ENCODE peak calls at places on chromosomes 2 and 18, in ten cellular contexts. One of them, this sample, is unnamed.

GRCh38 chr2:127082974-127083373 is 24.0 kb downstream of the BIN1 start:
- DNase-seq in WTC11: no peak
- DNase-seq in Peyer's patch: no peak
- DNase-seq in vagina: no peak
- DNase-seq in foreskin fibroblast: peak
- DNase-seq in tibial artery: no peak
- DNase-seq in chondrocyte: no peak
- DNase-seq in uterus: no peak
- DNase-seq in endothelial cell: no peak
- DNase-seq in fibroblast of the aortic adventitia: peak
- DNase-seq in this sample: no peak

GRCh38 chr2:84924173-84925106 is 19.0 kb downstream of the TMSB10 start:
- DNase-seq in vagina: no peak
- DNase-seq in tibial artery: peak
- DNase-seq in foreskin fibroblast: peak
- DNase-seq in chondrocyte: no peak
- DNase-seq in endothelial cell: peak
- DNase-seq in uterus: peak
- DNase-seq in Peyer's patch: no peak
- DNase-seq in fibroblast of the aortic adventitia: peak
- DNase-seq in WTC11: peak
- DNase-seq in this sample: no peak

GRCh38 chr2:171334171-171334570 is 99.6 kb downstream of the METTL8 start:
- DNase-seq in WTC11: no peak
- DNase-seq in tibial artery: no peak
- DNase-seq in fibroblast of the aortic adventitia: no peak
- DNase-seq in foreskin fibroblast: no peak
- DNase-seq in vagina: no peak
- DNase-seq in endothelial cell: no peak
- DNase-seq in uterus: no peak
- DNase-seq in chondrocyte: no peak
- DNase-seq in Peyer's patch: no peak
- DNase-seq in this sample: no peak

GRCh38 chr2:131035826-131036231 is 57.4 kb downstream of the FAM168B start:
- DNase-seq in foreskin fibroblast: no peak
- DNase-seq in uterus: no peak
- DNase-seq in endothelial cell: no peak
- DNase-seq in fibroblast of the aortic adventitia: no peak
- DNase-seq in WTC11: no peak
- DNase-seq in chondrocyte: no peak
- DNase-seq in vagina: no peak
- DNase-seq in tibial artery: no peak
- DNase-seq in Peyer's patch: no peak
- DNase-seq in this sample: no peak

GRCh38 chr2:208356846-208357574 is 49.6 kb upstream of the PTH2R start:
- DNase-seq in WTC11: no peak
- DNase-seq in foreskin fibroblast: peak
- DNase-seq in Peyer's patch: no peak
- DNase-seq in uterus: no peak
- DNase-seq in fibroblast of the aortic adventitia: no peak
- DNase-seq in tibial artery: no peak
- DNase-seq in vagina: no peak
- DNase-seq in chondrocyte: no peak
- DNase-seq in endothelial cell: no peak
- DNase-seq in this sample: no peak

GRCh38 chr2:70331012-70331411 is 29.1 kb upstream of the FAM136A start:
- DNase-seq in fibroblast of the aortic adventitia: no peak
- DNase-seq in Peyer's patch: no peak
- DNase-seq in endothelial cell: no peak
- DNase-seq in chondrocyte: no peak
- DNase-seq in tibial artery: no peak
- DNase-seq in uterus: no peak
- DNase-seq in vagina: no peak
- DNase-seq in foreskin fibroblast: no peak
- DNase-seq in WTC11: no peak
- DNase-seq in this sample: no peak

GRCh38 chr2:146927080-146927714 is 917.6 kb upstream of the ACVR2A start:
- DNase-seq in chondrocyte: no peak
- DNase-seq in WTC11: peak
- DNase-seq in tibial artery: peak
- DNase-seq in fibroblast of the aortic adventitia: peak
- DNase-seq in Peyer's patch: no peak
- DNase-seq in uterus: peak
- DNase-seq in endothelial cell: peak
- DNase-seq in vagina: no peak
- DNase-seq in foreskin fibroblast: peak
- DNase-seq in this sample: peak

GRCh38 chr2:68900496-68901198 is 29.4 kb upstream of the BMP10 start:
- DNase-seq in foreskin fibroblast: no peak
- DNase-seq in WTC11: no peak
- DNase-seq in tibial artery: no peak
- DNase-seq in vagina: no peak
- DNase-seq in Peyer's patch: no peak
- DNase-seq in uterus: no peak
- DNase-seq in endothelial cell: no peak
- DNase-seq in chondrocyte: no peak
- DNase-seq in fibroblast of the aortic adventitia: no peak
- DNase-seq in this sample: no peak

GRCh38 chr18:75132931-75133525 is 75.9 kb downstream of the PTGR3 start:
- DNase-seq in WTC11: no peak
- DNase-seq in tibial artery: no peak
- DNase-seq in endothelial cell: no peak
- DNase-seq in foreskin fibroblast: no peak
- DNase-seq in uterus: no peak
- DNase-seq in Peyer's patch: no peak
- DNase-seq in fibroblast of the aortic adventitia: no peak
- DNase-seq in vagina: peak
- DNase-seq in chondrocyte: no peak
- DNase-seq in this sample: no peak

GRCh38 chr2:217958889-217959235 is 43.9 kb downstream of the TNS1 start:
- DNase-seq in foreskin fibroblast: no peak
- DNase-seq in vagina: no peak
- DNase-seq in tibial artery: no peak
- DNase-seq in fibroblast of the aortic adventitia: no peak
- DNase-seq in chondrocyte: no peak
- DNase-seq in uterus: peak
- DNase-seq in endothelial cell: no peak
- DNase-seq in Peyer's patch: no peak
- DNase-seq in WTC11: no peak
- DNase-seq in this sample: no peak

GRCh38 chr2:110958720-110959119 is 162.0 kb upstream of the BCL2L11 start:
- DNase-seq in fibroblast of the aortic adventitia: no peak
- DNase-seq in vagina: no peak
- DNase-seq in tibial artery: no peak
- DNase-seq in uterus: no peak
- DNase-seq in foreskin fibroblast: no peak
- DNase-seq in WTC11: no peak
- DNase-seq in chondrocyte: no peak
- DNase-seq in Peyer's patch: no peak
- DNase-seq in endothelial cell: no peak
- DNase-seq in this sample: no peak

GRCh38 chr2:110955546-110955945 is 165.2 kb upstream of the BCL2L11 start:
- DNase-seq in vagina: no peak
- DNase-seq in endothelial cell: no peak
- DNase-seq in tibial artery: no peak
- DNase-seq in Peyer's patch: no peak
- DNase-seq in foreskin fibroblast: no peak
- DNase-seq in WTC11: no peak
- DNase-seq in fibroblast of the aortic adventitia: no peak
- DNase-seq in uterus: no peak
- DNase-seq in chondrocyte: no peak
- DNase-seq in this sample: no peak

GRCh38 chr2:110955045-110955444 is 165.7 kb upstream of the BCL2L11 start:
- DNase-seq in chondrocyte: no peak
- DNase-seq in WTC11: no peak
- DNase-seq in fibroblast of the aortic adventitia: no peak
- DNase-seq in Peyer's patch: no peak
- DNase-seq in uterus: no peak
- DNase-seq in endothelial cell: no peak
- DNase-seq in vagina: no peak
- DNase-seq in tibial artery: no peak
- DNase-seq in foreskin fibroblast: no peak
- DNase-seq in this sample: no peak

GRCh38 chr2:110959233-110959632 is 161.5 kb upstream of the BCL2L11 start:
- DNase-seq in fibroblast of the aortic adventitia: no peak
- DNase-seq in WTC11: no peak
- DNase-seq in uterus: no peak
- DNase-seq in foreskin fibroblast: no peak
- DNase-seq in vagina: no peak
- DNase-seq in chondrocyte: no peak
- DNase-seq in tibial artery: no peak
- DNase-seq in endothelial cell: no peak
- DNase-seq in Peyer's patch: no peak
- DNase-seq in this sample: no peak

DNA sequence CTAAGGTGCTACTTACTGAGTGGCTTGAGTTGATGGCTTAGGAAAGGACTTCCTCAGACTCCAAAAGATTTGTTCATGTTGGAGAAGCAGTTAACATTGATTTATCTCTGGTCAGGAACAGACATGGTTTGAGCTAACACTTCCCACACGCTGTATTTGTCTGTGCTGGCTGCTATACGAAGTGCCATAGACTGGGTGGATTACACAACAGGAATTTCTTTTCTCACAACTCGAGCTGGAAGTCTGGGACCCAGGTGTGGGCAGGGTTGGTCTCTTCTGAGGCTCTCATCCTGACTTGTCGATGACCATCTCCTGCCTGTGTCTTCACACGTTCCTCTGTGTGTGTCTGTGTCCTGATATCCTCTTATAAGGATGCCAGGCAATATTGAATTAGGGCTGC is 163.4 kb upstream of the BCL2L11 start:
- DNase-seq in uterus: no peak
- DNase-seq in Peyer's patch: no peak
- DNase-seq in vagina: no peak
- DNase-seq in tibial artery: no peak
- DNase-seq in chondrocyte: no peak
- DNase-seq in WTC11: no peak
- DNase-seq in endothelial cell: no peak
- DNase-seq in fibroblast of the aortic adventitia: no peak
- DNase-seq in foreskin fibroblast: no peak
- DNase-seq in this sample: no peak
- TF ChIP-seq CTCF in uterus: no peak
- TF ChIP-seq CTCF in Peyer's patch: no peak
- TF ChIP-seq CTCF in vagina: no peak
- TF ChIP-seq CTCF in tibial artery: no peak
- TF ChIP-seq CTCF in chondrocyte: no peak
- TF ChIP-seq CTCF in WTC11: no peak
- TF ChIP-seq CTCF in endothelial cell: no peak
- TF ChIP-seq CTCF in fibroblast of the aortic adventitia: no peak
- TF ChIP-seq CTCF in foreskin fibroblast: no peak
- TF ChIP-seq CTCF in this sample: no peak

GRCh38 chr2:168700615-168701245 is 101.7 kb upstream of the NOSTRIN start:
- DNase-seq in Peyer's patch: no peak
- DNase-seq in uterus: no peak
- DNase-seq in foreskin fibroblast: peak
- DNase-seq in chondrocyte: no peak
- DNase-seq in tibial artery: no peak
- DNase-seq in WTC11: no peak
- DNase-seq in vagina: no peak
- DNase-seq in fibroblast of the aortic adventitia: peak
- DNase-seq in endothelial cell: no peak
- DNase-seq in this sample: no peak

GRCh38 chr2:168699834-168700417 is 102.5 kb upstream of the NOSTRIN start:
- DNase-seq in foreskin fibroblast: peak
- DNase-seq in Peyer's patch: peak
- DNase-seq in chondrocyte: no peak
- DNase-seq in endothelial cell: no peak
- DNase-seq in WTC11: no peak
- DNase-seq in vagina: no peak
- DNase-seq in fibroblast of the aortic adventitia: peak
- DNase-seq in tibial artery: peak
- DNase-seq in uterus: peak
- DNase-seq in this sample: no peak

GRCh38 chr2:168694876-168695275 is 107.6 kb upstream of the NOSTRIN start:
- DNase-seq in WTC11: no peak
- DNase-seq in tibial artery: no peak
- DNase-seq in endothelial cell: no peak
- DNase-seq in chondrocyte: no peak
- DNase-seq in Peyer's patch: no peak
- DNase-seq in fibroblast of the aortic adventitia: no peak
- DNase-seq in uterus: no peak
- DNase-seq in foreskin fibroblast: no peak
- DNase-seq in vagina: no peak
- DNase-seq in this sample: no peak

GRCh38 chr2:168698959-168699358 is 103.5 kb upstream of the NOSTRIN start:
- DNase-seq in chondrocyte: no peak
- DNase-seq in foreskin fibroblast: no peak
- DNase-seq in WTC11: no peak
- DNase-seq in endothelial cell: no peak
- DNase-seq in uterus: no peak
- DNase-seq in Peyer's patch: no peak
- DNase-seq in vagina: no peak
- DNase-seq in tibial artery: no peak
- DNase-seq in fibroblast of the aortic adventitia: no peak
- DNase-seq in this sample: no peak

GRCh38 chr2:168697668-168698121 is 104.7 kb upstream of the NOSTRIN start:
- DNase-seq in uterus: no peak
- DNase-seq in tibial artery: no peak
- DNase-seq in vagina: no peak
- DNase-seq in fibroblast of the aortic adventitia: peak
- DNase-seq in endothelial cell: no peak
- DNase-seq in chondrocyte: no peak
- DNase-seq in Peyer's patch: no peak
- DNase-seq in WTC11: no peak
- DNase-seq in foreskin fibroblast: peak
- DNase-seq in this sample: no peak
- TF ChIP-seq CTCF in uterus: no peak
- TF ChIP-seq CTCF in tibial artery: no peak
- TF ChIP-seq CTCF in vagina: no peak
- TF ChIP-seq CTCF in fibroblast of the aortic adventitia: no peak
- TF ChIP-seq CTCF in endothelial cell: no peak
- TF ChIP-seq CTCF in chondrocyte: peak
- TF ChIP-seq CTCF in Peyer's patch: peak
- TF ChIP-seq CTCF in WTC11: no peak
- TF ChIP-seq CTCF in foreskin fibroblast: no peak
- TF ChIP-seq CTCF in this sample: no peak

DNA sequence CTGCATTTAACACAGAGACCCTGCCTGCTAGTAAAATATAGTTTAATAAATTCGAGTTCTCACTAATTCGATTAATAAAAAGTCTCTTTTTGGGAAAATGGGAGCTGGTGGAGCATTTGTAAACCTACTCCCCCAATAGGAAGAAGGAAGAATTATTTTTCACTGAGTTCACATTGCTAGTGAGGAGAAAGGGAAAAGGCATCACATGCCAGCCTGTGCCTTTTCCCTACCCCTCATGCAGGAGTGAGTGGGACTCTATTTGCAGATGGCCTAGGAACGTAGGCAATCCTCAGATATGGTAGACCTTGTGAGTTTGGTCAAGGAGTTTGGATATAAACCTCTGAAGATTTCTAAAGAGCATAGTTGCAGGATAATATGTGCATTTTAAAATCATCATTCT is 218.4 kb upstream of the TRIB2 start:
- DNase-seq in chondrocyte: no peak
- DNase-seq in tibial artery: no peak
- DNase-seq in uterus: no peak
- DNase-seq in endothelial cell: no peak
- DNase-seq in WTC11: no peak
- DNase-seq in foreskin fibroblast: no peak
- DNase-seq in fibroblast of the aortic adventitia: no peak
- DNase-seq in Peyer's patch: no peak
- DNase-seq in vagina: no peak
- DNase-seq in this sample: no peak
- TF ChIP-seq CTCF in chondrocyte: peak
- TF ChIP-seq CTCF in tibial artery: no peak
- TF ChIP-seq CTCF in uterus: no peak
- TF ChIP-seq CTCF in endothelial cell: no peak
- TF ChIP-seq CTCF in WTC11: no peak
- TF ChIP-seq CTCF in foreskin fibroblast: no peak
- TF ChIP-seq CTCF in fibroblast of the aortic adventitia: no peak
- TF ChIP-seq CTCF in Peyer's patch: no peak
- TF ChIP-seq CTCF in vagina: no peak
- TF ChIP-seq CTCF in this sample: no peak

GRCh38 chr2:216687646-216688045 is 7.7 kb downstream of the IGFBP5 start:
- DNase-seq in tibial artery: no peak
- DNase-seq in uterus: no peak
- DNase-seq in endothelial cell: peak
- DNase-seq in vagina: no peak
- DNase-seq in foreskin fibroblast: no peak
- DNase-seq in WTC11: peak
- DNase-seq in Peyer's patch: no peak
- DNase-seq in chondrocyte: no peak
- DNase-seq in fibroblast of the aortic adventitia: no peak
- DNase-seq in this sample: no peak
- TF ChIP-seq CTCF in tibial artery: no peak
- TF ChIP-seq CTCF in uterus: peak
- TF ChIP-seq CTCF in endothelial cell: peak
- TF ChIP-seq CTCF in vagina: no peak
- TF ChIP-seq CTCF in foreskin fibroblast: peak
- TF ChIP-seq CTCF in WTC11: peak
- TF ChIP-seq CTCF in Peyer's patch: no peak
- TF ChIP-seq CTCF in chondrocyte: peak
- TF ChIP-seq CTCF in fibroblast of the aortic adventitia: peak
- TF ChIP-seq CTCF in this sample: peak

This sample was measured in progenitor cell of endocrine pancreas.